ENCODE peak calls at places on chromosomes 16 and 17, in seven cellular contexts. K is C1 segment of cervical spinal cord; R is HTR-8/SVneo; X is MCF 10A; N is activated CD4-positive, alpha-beta T cell treated with anti-CD3 and anti-CD28 coated beads, Interleukin-2, amount 50 U/mL, for 48 hours; S is GM23338; T is Kasumi-1. B is an unnamed sample.

GRCh38 chr17:27917000-27917399 is 23.8 kb upstream of the LYRM9 start:
- DNase-seq in T (no peak), S (no peak), K (no peak), R (no peak), N (no peak), X (no peak), B (no peak)

GRCh38 chr16:69064789-69065313 is 40.6 kb upstream of the HAS3 start:
- DNase-seq in R (no peak), T (no peak), S (peak; percentile 34), K (no peak), X (no peak), N (no peak), B (no peak)

GRCh38 chr17:39753514-39754160 is 15.9 kb downstream of the GRB7 start:
- DNase-seq in N (no peak), X (no peak), R (no peak), T (peak; percentile 42), S (peak; percentile 69), K (no peak), B (no peak)

GRCh38 chr16:4115209-4115940 is 867 bp downstream of the ADCY9 start:
- DNase-seq in R (peak; percentile 59), T (peak; percentile 14), K (no peak), S (peak; percentile 71), N (peak; percentile 61), X (no peak), B (no peak)

GRCh38 chr17:54085934-54086333 is 263.2 kb downstream of the KIF2B start:
- DNase-seq in S (peak; percentile 55), T (no peak), X (no peak), N (no peak), R (no peak), K (no peak), B (no peak)

GRCh38 chr16:69566437-69567030 is 768 bp downstream of the NFAT5 start:
- DNase-seq in K (peak; percentile 72), R (peak; percentile 52), S (peak; percentile 57), N (peak; percentile 46), X (no peak), T (no peak), B (no peak)

GRCh38 chr17:38798614-38799500 is 499 bp downstream of the PIP4K2B start:
- DNase-seq in K (peak; percentile 67), X (peak; percentile 22), S (peak; percentile 45), N (peak; percentile 58), T (peak; percentile 71), R (peak; percentile 51), B (no peak)

GRCh38 chr17:32623196-32623595 is 136.4 kb downstream of the CDK5R1 start:
- DNase-seq in X (no peak), R (no peak), S (no peak), N (no peak), T (no peak), K (no peak), B (no peak)

GRCh38 chr17:76199466-76199865 is 40.8 kb downstream of the RNF157 start:
- DNase-seq in S (no peak), X (no peak), N (peak; percentile 68), T (no peak), K (no peak), R (no peak), B (no peak)

GRCh38 chr17:59764292-59764741 is 56.9 kb downstream of the VMP1 start:
- DNase-seq in K (no peak), T (no peak), X (no peak), N (peak; percentile 53), R (no peak), S (no peak), B (no peak)

GRCh38 chr16:46972429-46972970 is 974 bp downstream of the DNAJA2 start:
- DNase-seq in R (peak; percentile 43), S (peak; percentile 70), N (no peak), K (no peak), X (peak; percentile 47), T (peak; percentile 95), B (no peak)

GRCh38 chr17:72063262-72063661 is 57.6 kb upstream of the SOX9 start:
- DNase-seq in X (no peak), S (no peak), N (no peak), K (no peak), R (no peak), T (no peak), B (no peak)

GRCh38 chr17:65557349-65558310 is 3.8 kb downstream of the AXIN2 start:
- DNase-seq in N (peak; percentile 34), T (no peak), S (no peak), R (no peak), K (no peak), X (no peak), B (no peak)

GRCh38 chr17:70050192-70050591 is 24.8 kb upstream of the KCNJ16 start:
- DNase-seq in K (no peak), X (peak; percentile 50), N (no peak), R (no peak), T (no peak), S (no peak), B (no peak)

GRCh38 chr17:77253611-77254051 is 112.9 kb downstream of the SEC14L1 start:
- DNase-seq in T (no peak), X (no peak), R (no peak), K (no peak), N (no peak), S (peak; percentile 35), B (no peak)

GRCh38 chr17:50035421-50035879 is 20.5 kb upstream of the ITGA3 start:
- DNase-seq in N (no peak), S (no peak), X (no peak), T (no peak), K (no peak), R (no peak), B (no peak)

GRCh38 chr16:48526958-48527331 is 83.0 kb downstream of the N4BP1 start:
- DNase-seq in N (no peak), R (no peak), S (no peak), X (no peak), K (no peak), T (no peak), B (no peak)

GRCh38 chr16:74485916-74486315 is 64.6 kb upstream of the CLEC18B start:
- DNase-seq in X (no peak), N (no peak), T (no peak), R (no peak), S (no peak), K (no peak), B (no peak)

GRCh38 chr17:57861000-57861736 is 11.3 kb upstream of the MRPS23 start:
- DNase-seq in N (peak; percentile 38), X (no peak), K (no peak), S (peak; percentile 75), T (peak; percentile 93), R (no peak), B (no peak)

GRCh38 chr16:55116165-55116894 is 185.7 kb downstream of the IRX5 start:
- DNase-seq in X (peak; percentile 5), R (no peak), T (no peak), S (no peak), K (no peak), N (no peak), B (no peak)

GRCh38 chr16:16004314-16004749 is 54.9 kb downstream of the ABCC1 start:
- DNase-seq in R (peak; percentile 65), K (no peak), S (no peak), N (no peak), X (no peak), T (no peak), B (no peak)

GRCh38 chr16:30948087-30948955 is 547 bp upstream of the ORAI3 start:
- DNase-seq in S (peak; percentile 100), T (no peak), R (peak; percentile 93), X (peak; percentile 88), K (peak; percentile 64), N (peak; percentile 18), B (no peak)

GRCh38 chr17:8145811-8146210 is 6.4 kb downstream of the PER1 start:
- DNase-seq in R (no peak), S (no peak), X (no peak), T (no peak), N (no peak), K (no peak), B (no peak)

GRCh38 chr17:17741346-17742023 is 60.2 kb downstream of the RAI1 start:
- DNase-seq in K (peak; percentile 79), R (no peak), S (peak; percentile 67), X (no peak), T (no peak), N (no peak), B (no peak)

GRCh38 chr17:39365252-39365651 is 36.2 kb downstream of the FBXL20 start:
- DNase-seq in K (no peak), S (no peak), X (no peak), T (no peak), N (no peak), R (no peak), B (no peak)

GRCh38 chr16:69865701-69866100 is 85.4 kb upstream of the CLEC18A start:
- DNase-seq in N (no peak), S (peak; percentile 37), K (no peak), X (no peak), R (peak; percentile 64), T (no peak), B (no peak)

GRCh38 chr16:4241601-4242270 is at the start of gene SRL:
- DNase-seq in K (no peak), S (no peak), N (no peak), X (no peak), T (no peak), R (no peak), B (no peak)

GRCh38 chr16:49704586-49705155 is 151.2 kb downstream of the ZNF423 start:
- DNase-seq in T (no peak), R (no peak), X (no peak), K (no peak), S (peak; percentile 54), N (no peak), B (no peak)

GRCh38 chr16:23920446-23920845 is 84.7 kb downstream of the PRKCB start:
- DNase-seq in X (no peak), K (no peak), T (peak; percentile 1), R (no peak), S (no peak), N (no peak), B (no peak)

GRCh38 chr17:30218689-30219266 is 16.7 kb downstream of the SLC6A4 start:
- DNase-seq in X (no peak), N (no peak), T (no peak), S (no peak), R (no peak), K (no peak), B (no peak)

GRCh38 chr17:77772461-77772897 is 186.0 kb upstream of the TNRC6C start:
- DNase-seq in N (peak; percentile 72), K (peak; percentile 2), S (peak; percentile 91), R (peak; percentile 75), T (peak; percentile 72), X (peak; percentile 55), B (peak; percentile 18)

GRCh38 chr17:10993126-10993525 is 155.2 kb upstream of the PIRT start:
- DNase-seq in N (no peak), T (no peak), R (no peak), S (no peak), K (no peak), X (no peak), B (no peak)

GRCh38 chr16:87043273-87044030 is 273.7 kb downstream of the C16orf95 start:
- DNase-seq in X (no peak), S (no peak), T (no peak), K (no peak), R (no peak), N (no peak), B (no peak)

GRCh38 chr17:63399856-63400255 is 46.2 kb downstream of the CYB561 start:
- DNase-seq in X (no peak), K (no peak), T (no peak), S (no peak), R (no peak), N (no peak), B (no peak)

GRCh38 chr16:28977703-28978641 is 3.4 kb downstream of the SPNS1 start:
- DNase-seq in R (no peak), T (no peak), S (peak; percentile 81), X (peak; percentile 27), K (no peak), N (no peak), B (peak; percentile 28)

GRCh38 chr16:20911361-20911760 is 10.8 kb downstream of the LYRM1 start:
- DNase-seq in S (no peak), K (no peak), T (no peak), R (no peak), X (peak; percentile 58), N (peak; percentile 24), B (no peak)